ENCODE peak calls at places on chromosomes 13 and 19, in five cellular contexts. M is testis; V is activated CD4-positive, alpha-beta T cell treated with anti-CD3 and anti-CD28 coated beads, Interleukin-2, amount 50 U/mL, for 24 hours; P is effector CD4-positive, alpha-beta T cell; C is AG08396. E is an unnamed sample.

GRCh38 chr13:30006246-30006645 is 155.8 kb upstream of the UBL3 start:
- DNase-seq in V (no peak), C (no peak), P (no peak), M (no peak), E (no peak)

GRCh38 chr13:46575321-46575721 is 22.4 kb downstream of the LRCH1 start:
- DNase-seq in P (no peak), C (peak), M (no peak), V (no peak), E (no peak)

GRCh38 chr19:33468361-33469170 is 53.0 kb downstream of the PEPD start:
- DNase-seq in M (no peak), P (no peak), V (no peak), C (no peak), E (no peak)

GRCh38 chr13:73657821-73658540 is 476.2 kb downstream of the KLF12 start:
- DNase-seq in M (peak), C (no peak), V (no peak), P (no peak), E (no peak)

GRCh38 chr13:100715604-100716003 is 41.0 kb upstream of the TMTC4 start:
- DNase-seq in P (no peak), V (no peak), M (no peak), C (no peak), E (no peak)

GRCh38 chr13:30727491-30728350 is 7.6 kb upstream of the ALOX5AP start:
- DNase-seq in M (no peak), P (no peak), C (no peak), V (no peak), E (no peak)

GRCh38 chr13:95623141-95623540 is 21.4 kb downstream of the DZIP1 start:
- DNase-seq in P (no peak), V (no peak), C (no peak), M (no peak), E (no peak)

GRCh38 chr19:33740811-33741396 is 55.8 kb upstream of the KCTD15 start:
- DNase-seq in C (peak), V (no peak), M (peak), P (no peak), E (no peak)

GRCh38 chr13:29579094-29579493 is 16.4 kb downstream of the SLC7A1 start:
- DNase-seq in V (no peak), M (no peak), C (no peak), P (no peak), E (no peak)

GRCh38 chr13:73870970-73871935 is 263.0 kb downstream of the KLF12 start:
- DNase-seq in C (peak), M (peak), V (no peak), P (no peak), E (peak)

GRCh38 chr13:76632388-76633044 is 253.7 kb downstream of the KCTD12 start:
- DNase-seq in M (no peak), P (no peak), V (no peak), C (no peak), E (no peak)

GRCh38 chr19:47228168-47228936 is 2.6 kb downstream of the BBC3 start:
- DNase-seq in V (no peak), P (peak), M (peak), C (no peak), E (no peak)

GRCh38 chr13:99484405-99484981 is 16.8 kb upstream of the TM9SF2 start:
- DNase-seq in C (peak), M (no peak), P (no peak), V (no peak), E (no peak)

GRCh38 chr19:45115809-45116615 is 23.0 kb downstream of the PPP1R37 start:
- DNase-seq in C (no peak), P (no peak), V (no peak), M (no peak), E (no peak)

GRCh38 chr13:73401769-73402168 is 343.0 kb downstream of the KLF5 start:
- DNase-seq in P (no peak), M (no peak), V (no peak), C (no peak), E (no peak)

GRCh38 chr19:33402421-33403220 is 29.1 kb downstream of the CEBPG start:
- DNase-seq in P (no peak), C (no peak), V (no peak), M (no peak), E (no peak)

GRCh38 chr19:58033741-58034475 is at the start of gene ZSCAN1:
- DNase-seq in V (no peak), P (no peak), C (peak), M (peak), E (no peak)

GRCh38 chr13:50760751-50761150 is 82.7 kb downstream of the DLEU7 start:
- DNase-seq in P (no peak), M (no peak), V (no peak), C (no peak), E (no peak)

GRCh38 chr13:95779522-95779921 is 102.6 kb downstream of the DNAJC3 start:
- DNase-seq in V (no peak), C (no peak), P (no peak), M (no peak), E (no peak)

GRCh38 chr13:40368123-40368891 is 298.1 kb downstream of the FOXO1 start:
- DNase-seq in C (no peak), P (no peak), M (no peak), V (no peak), E (no peak)

GRCh38 chr13:24187185-24187584 is 26.7 kb downstream of the SPATA13 start:
- DNase-seq in M (no peak), P (no peak), V (no peak), C (no peak), E (no peak)

GRCh38 chr13:79765331-79765730 is 284.4 kb downstream of the NDFIP2 start:
- DNase-seq in M (no peak), C (no peak), V (no peak), P (no peak), E (no peak)

GRCh38 chr19:9877775-9878510 is 42.8 kb downstream of the PIN1 start:
- DNase-seq in V (no peak), C (no peak), P (no peak), M (no peak), E (no peak)

GRCh38 chr13:101025925-101026324 is 351.3 kb upstream of the TMTC4 start:
- DNase-seq in M (no peak), C (no peak), V (no peak), P (no peak), E (no peak)

GRCh38 chr19:12450817-12451216 is 10.0 kb upstream of the ZNF443 start:
- DNase-seq in V (no peak), C (no peak), M (no peak), P (no peak), E (no peak)

GRCh38 chr19:11384778-11385129 is 640 bp upstream of the EPOR start:
- DNase-seq in V (no peak), P (no peak), C (no peak), M (no peak), E (no peak)

GRCh38 chr19:10863107-10863700 is 8.1 kb upstream of the CARM1 start:
- DNase-seq in P (no peak), M (peak), V (no peak), C (no peak), E (no peak)

GRCh38 chr13:90867336-90867683 is 480.2 kb upstream of the MIR17HG start:
- DNase-seq in P (no peak), V (no peak), M (peak), C (peak), E (no peak)

GRCh38 chr19:43498233-43498830 is 6.2 kb downstream of the PHLDB3 start:
- DNase-seq in C (no peak), M (no peak), V (no peak), P (no peak), E (no peak)

GRCh38 chr19:55440411-55441105 is 2.5 kb downstream of the SHISA7 start:
- DNase-seq in P (no peak), M (no peak), V (no peak), C (peak), E (no peak)

GRCh38 chr13:43797154-43797553 is 10.4 kb upstream of the ENOX1 start:
- DNase-seq in P (no peak), C (no peak), M (no peak), V (no peak), E (no peak)

GRCh38 chr13:111658150-111659100 is 338.0 kb downstream of the TEX29 start:
- DNase-seq in M (no peak), P (no peak), C (no peak), V (no peak), E (no peak)

E was measured in brain pericyte.